ENCODE peak calls at places on chromosomes 13 and 19, in six cellular contexts. J is activated naive CD4-positive, alpha-beta T cell treated with Interleukin-2 at 50 U/mL for 16 hours; V is SK-MEL-5; U is stimulated activated CD4-positive, alpha-beta T cell treated with anti-CD3 and anti-CD28 coated beads, Interleukin-2, amount 100 ng/mL, for 4 hours; O is occipital lobe; D is EH. L is an unnamed sample.

GRCh38 chr19:49929121-49929610 is at the start of the genes ATF5 and NUP62:
- DNase-seq in J (peak), V (peak), U (peak), O (peak), D (peak), L (peak)

GRCh38 chr13:103066079-103066880 is at the start of gene SLC10A2:
- DNase-seq in J (no peak), V (no peak), U (no peak), O (no peak), D (no peak), L (no peak)

GRCh38 chr19:15456871-15457700 is 7.3 kb downstream of the RASAL3 start:
- DNase-seq in J (no peak), V (no peak), U (no peak), O (no peak), D (no peak), L (no peak)

GRCh38 chr19:49890349-49891311 is 6.1 kb downstream of the IL4I1 start:
- DNase-seq in J (peak), V (peak), U (peak), O (no peak), D (peak), L (peak)

GRCh38 chr19:56838680-56838929 is 1.9 kb downstream of the PEG3 start:
- DNase-seq in J (no peak), V (no peak), U (no peak), O (no peak), D (no peak), L (no peak)

GRCh38 chr19:35528218-35529038 is at the start of gene SBSN:
- DNase-seq in J (no peak), V (no peak), U (no peak), O (no peak), D (peak), L (no peak)

GRCh38 chr13:94330552-94331071 is 148.9 kb downstream of the DCT start:
- DNase-seq in J (no peak), V (no peak), U (no peak), O (no peak), D (no peak), L (no peak)

GRCh38 chr13:67273001-67273400 is 42.9 kb upstream of the PCDH9 start:
- DNase-seq in J (no peak), V (no peak), U (no peak), O (no peak), D (no peak), L (no peak)

GRCh38 chr13:114020750-114021463 is 47.0 kb upstream of the C13orf46 start:
- DNase-seq in J (no peak), V (no peak), U (no peak), O (no peak), D (no peak), L (peak)

GRCh38 chr13:26758496-26759155 is 2.0 kb downstream of the GPR12 start:
- DNase-seq in J (no peak), V (peak), U (no peak), O (no peak), D (no peak), L (no peak)

GRCh38 chr19:15280915-15281683 is 48.9 kb upstream of the EPHX3 start:
- DNase-seq in J (no peak), V (peak), U (no peak), O (peak), D (peak), L (no peak)

GRCh38 chr19:55440411-55441105 is 2.5 kb downstream of the SHISA7 start:
- DNase-seq in J (no peak), V (peak), U (no peak), O (no peak), D (peak), L (no peak)

GRCh38 chr13:113171250-113172125 is 13.0 kb downstream of the PROZ start:
- DNase-seq in J (no peak), V (no peak), U (no peak), O (no peak), D (no peak), L (no peak)

GRCh38 chr19:1956868-1957492 is 16.0 kb downstream of the CSNK1G2 start:
- DNase-seq in J (no peak), V (no peak), U (no peak), O (peak), D (no peak), L (no peak)

GRCh38 chr13:29594310-29594709 is 1.2 kb downstream of the SLC7A1 start:
- DNase-seq in J (peak), V (peak), U (peak), O (no peak), D (peak), L (no peak)

GRCh38 chr13:113926951-113927660 is 46.8 kb downstream of the C13orf46 start:
- DNase-seq in J (no peak), V (no peak), U (no peak), O (no peak), D (no peak), L (no peak)

GRCh38 chr13:42680748-42681147 is 100.6 kb upstream of the FAM216B start:
- DNase-seq in J (no peak), V (no peak), U (no peak), O (no peak), D (no peak), L (no peak)

GRCh38 chr19:18939922-18940775 is 868 bp downstream of the HOMER3 start:
- DNase-seq in J (no peak), V (peak), U (no peak), O (peak), D (peak), L (no peak)

GRCh38 chr13:97911311-97912138 is 42.0 kb upstream of the IPO5 start:
- DNase-seq in J (peak), V (peak), U (no peak), O (no peak), D (peak), L (no peak)

GRCh38 chr19:57302020-57302465 is 18.2 kb upstream of the ZNF543 start:
- DNase-seq in J (no peak), V (no peak), U (no peak), O (no peak), D (peak), L (no peak)

GRCh38 chr19:2235396-2236284 is 489 bp downstream of the PLEKHJ1 start:
- DNase-seq in J (no peak), V (no peak), U (no peak), O (no peak), D (no peak), L (peak)

GRCh38 chr19:801861-802496 is 4.7 kb downstream of the PTBP1 start:
- DNase-seq in J (no peak), V (no peak), U (no peak), O (no peak), D (peak), L (no peak)

GRCh38 chr13:99610702-99611289 is 109.5 kb downstream of the TM9SF2 start:
- DNase-seq in J (no peak), V (peak), U (no peak), O (no peak), D (peak), L (no peak)

GRCh38 chr13:50080158-50080855 is 65.1 kb downstream of the KCNRG start:
- DNase-seq in J (peak), V (peak), U (no peak), O (no peak), D (peak), L (no peak)

GRCh38 chr13:50318887-50319286 is 303.6 kb downstream of the KCNRG start:
- DNase-seq in J (no peak), V (no peak), U (no peak), O (no peak), D (no peak), L (no peak)

GRCh38 chr19:2170987-2171348 is 7.2 kb downstream of the DOT1L start:
- DNase-seq in J (no peak), V (no peak), U (no peak), O (no peak), D (no peak), L (no peak)

GRCh38 chr13:51453308-51453958 is 597 bp upstream of the INTS6 start:
- DNase-seq in J (peak), V (no peak), U (peak), O (peak), D (no peak), L (peak)

GRCh38 chr19:14118165-14119051 is 846 bp upstream of the PRKACA start:
- DNase-seq in J (peak), V (no peak), U (no peak), O (peak), D (peak), L (no peak)

GRCh38 chr13:44438234-44438579 is 64.6 kb downstream of the SERP2 start:
- DNase-seq in J (no peak), V (no peak), U (no peak), O (no peak), D (no peak), L (no peak)

GRCh38 chr13:37074703-37075102 is 15.2 kb upstream of the SUPT20H start:
- DNase-seq in J (no peak), V (peak), U (no peak), O (no peak), D (peak), L (no peak)

GRCh38 chr19:18731562-18732008 is 48.1 kb downstream of the CRTC1 start:
- DNase-seq in J (no peak), V (no peak), U (no peak), O (no peak), D (no peak), L (no peak)

GRCh38 chr19:35002037-35002535 is 2.0 kb downstream of the GRAMD1A start:
- DNase-seq in J (no peak), V (no peak), U (no peak), O (no peak), D (no peak), L (no peak)